ENCODE peak calls at places on chromosome 16, in six cellular contexts. One of them, this sample, is unnamed.

GRCh38 chr16:22646948-22647556 is 136.4 kb downstream of the NPIPB5 start:
- DNase-seq in AG09309: no peak
- DNase-seq in transverse colon: no peak
- DNase-seq in left lung: no peak
- DNase-seq in colonic mucosa: no peak
- DNase-seq in A673: no peak
- DNase-seq in this sample: no peak

GRCh38 chr16:1870365-1871082 is 1.4 kb downstream of the MEIOB start:
- DNase-seq in AG09309: peak
- DNase-seq in transverse colon: no peak
- DNase-seq in left lung: no peak
- DNase-seq in colonic mucosa: no peak
- DNase-seq in A673: peak
- DNase-seq in this sample: no peak

GRCh38 chr16:62638964-62639861 is 603.0 kb upstream of the CDH8 start:
- DNase-seq in AG09309: no peak
- DNase-seq in transverse colon: no peak
- DNase-seq in left lung: no peak
- DNase-seq in colonic mucosa: no peak
- DNase-seq in A673: no peak
- DNase-seq in this sample: no peak

GRCh38 chr16:50425648-50426047 is 56.9 kb upstream of the BRD7 start:
- DNase-seq in AG09309: no peak
- DNase-seq in transverse colon: no peak
- DNase-seq in left lung: no peak
- DNase-seq in colonic mucosa: no peak
- DNase-seq in A673: no peak
- DNase-seq in this sample: no peak

GRCh38 chr16:64983983-64984382 is 137.9 kb downstream of the CDH11 start:
- DNase-seq in AG09309: peak
- DNase-seq in transverse colon: no peak
- DNase-seq in left lung: no peak
- DNase-seq in colonic mucosa: peak
- DNase-seq in A673: peak
- DNase-seq in this sample: peak

GRCh38 chr16:58020628-58021521 is 4.7 kb upstream of the MMP15 start:
- DNase-seq in AG09309: no peak
- DNase-seq in transverse colon: peak
- DNase-seq in left lung: no peak
- DNase-seq in colonic mucosa: peak
- DNase-seq in A673: peak
- DNase-seq in this sample: no peak

GRCh38 chr16:2692948-2693651 is 10.8 kb downstream of the KCTD5 start:
- DNase-seq in AG09309: no peak
- DNase-seq in transverse colon: peak
- DNase-seq in left lung: no peak
- DNase-seq in colonic mucosa: no peak
- DNase-seq in A673: no peak
- DNase-seq in this sample: peak

GRCh38 chr16:49786926-49787557 is 68.9 kb downstream of the ZNF423 start:
- DNase-seq in AG09309: no peak
- DNase-seq in transverse colon: no peak
- DNase-seq in left lung: no peak
- DNase-seq in colonic mucosa: no peak
- DNase-seq in A673: no peak
- DNase-seq in this sample: no peak

GRCh38 chr16:74449470-74449869 is 28.2 kb upstream of the CLEC18B start:
- DNase-seq in AG09309: no peak
- DNase-seq in transverse colon: peak
- DNase-seq in left lung: no peak
- DNase-seq in colonic mucosa: no peak
- DNase-seq in A673: no peak
- DNase-seq in this sample: no peak

GRCh38 chr16:74450236-74450635 is 29.0 kb upstream of the CLEC18B start:
- DNase-seq in AG09309: no peak
- DNase-seq in transverse colon: no peak
- DNase-seq in left lung: no peak
- DNase-seq in colonic mucosa: no peak
- DNase-seq in A673: no peak
- DNase-seq in this sample: no peak

GRCh38 chr16:74455213-74455612 is 33.9 kb upstream of the CLEC18B start:
- DNase-seq in AG09309: no peak
- DNase-seq in transverse colon: no peak
- DNase-seq in left lung: no peak
- DNase-seq in colonic mucosa: no peak
- DNase-seq in A673: no peak
- DNase-seq in this sample: no peak

GRCh38 chr16:74450967-74451760 is 29.9 kb upstream of the CLEC18B start:
- DNase-seq in AG09309: no peak
- DNase-seq in transverse colon: no peak
- DNase-seq in left lung: no peak
- DNase-seq in colonic mucosa: no peak
- DNase-seq in A673: no peak
- DNase-seq in this sample: no peak

DNA sequence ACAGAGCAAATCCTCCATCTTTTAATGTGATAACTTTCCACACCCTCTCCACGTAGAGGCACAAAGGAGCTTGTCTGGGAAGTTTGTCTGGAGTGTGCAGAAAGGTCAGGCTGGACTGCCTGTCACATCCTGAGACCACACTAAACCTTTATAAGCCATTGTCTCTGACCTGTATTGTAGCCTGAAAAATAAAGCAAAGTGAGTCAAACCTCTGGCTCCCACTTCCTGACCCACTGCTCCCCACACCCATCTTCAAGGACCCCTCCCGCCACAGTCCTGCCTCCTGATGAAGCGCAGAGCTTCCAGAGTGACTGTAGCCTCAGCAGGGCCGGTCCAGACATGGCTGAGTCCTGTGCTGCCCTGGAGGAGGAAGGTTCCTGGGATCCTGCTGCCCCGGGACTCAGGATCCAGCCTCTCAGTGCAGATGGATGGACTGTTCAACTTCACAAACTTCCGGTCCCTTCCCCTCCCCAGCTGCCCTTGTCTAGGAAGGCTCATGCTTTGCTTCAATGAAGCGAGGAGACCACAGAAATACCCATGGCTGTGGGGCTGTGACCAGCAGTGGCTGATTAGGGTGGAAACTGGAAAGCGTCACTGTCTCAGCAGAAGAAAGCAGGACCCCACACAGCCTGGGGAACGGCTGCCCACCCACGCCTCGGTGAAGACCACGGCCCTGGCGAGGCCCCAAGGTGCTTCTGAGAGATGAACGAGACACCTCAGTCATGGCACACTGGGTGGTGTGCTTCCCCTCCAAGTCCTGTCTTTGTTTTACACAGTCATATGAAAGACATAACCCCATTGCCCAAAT is 30.9 kb upstream of the CLEC18B start:
- DNase-seq in AG09309: no peak
- DNase-seq in transverse colon: no peak
- DNase-seq in left lung: no peak
- DNase-seq in colonic mucosa: no peak
- DNase-seq in A673: no peak
- DNase-seq in this sample: no peak
- H3K4me3 ChIP-seq in AG09309: no peak
- H3K4me3 ChIP-seq in transverse colon: no peak
- H3K4me3 ChIP-seq in left lung: no peak
- H3K4me3 ChIP-seq in colonic mucosa: no peak
- H3K4me3 ChIP-seq in A673: no peak
- H3K4me3 ChIP-seq in this sample: no peak

DNA sequence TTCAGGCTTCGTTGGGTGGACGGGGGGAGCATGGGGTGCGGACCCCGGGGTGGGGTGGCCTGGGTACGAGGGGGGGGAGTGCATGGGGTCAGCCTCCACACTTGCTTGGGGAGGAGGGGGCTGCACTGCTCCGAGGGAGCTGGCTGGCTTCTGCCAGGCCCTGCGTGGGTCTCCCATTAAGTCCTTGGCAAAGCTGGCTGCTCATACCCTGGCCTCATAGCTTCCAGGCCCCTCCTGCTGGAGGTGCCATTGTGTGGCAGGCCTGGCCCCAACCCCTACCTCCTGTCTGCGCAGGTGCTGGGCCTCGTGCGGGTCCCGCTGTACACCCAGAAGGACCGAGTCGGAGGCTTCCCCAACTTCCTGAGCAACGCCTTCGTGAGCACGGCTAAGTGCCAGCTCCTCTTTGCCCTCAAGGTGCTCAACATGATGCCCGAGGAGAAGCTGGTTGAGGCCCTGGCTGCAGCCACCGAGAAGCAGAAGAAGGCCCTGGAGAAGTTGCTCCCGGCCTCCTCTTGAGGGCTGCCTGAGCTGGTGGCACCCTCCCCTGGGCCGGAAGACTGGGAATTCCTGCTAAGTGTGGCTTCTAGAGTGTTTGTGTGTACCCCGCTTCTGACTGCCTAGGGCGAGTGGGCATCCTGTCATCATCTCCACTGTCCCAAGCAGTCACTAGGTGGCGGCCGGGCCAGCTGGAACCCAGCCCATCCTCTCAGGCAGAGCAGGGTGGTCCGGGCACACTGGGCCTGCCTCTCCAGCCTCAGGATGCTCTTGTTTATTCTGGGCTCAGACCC is 1.5 kb downstream of the NUDT16L1 start:
- DNase-seq in AG09309: no peak
- DNase-seq in transverse colon: no peak
- DNase-seq in left lung: no peak
- DNase-seq in colonic mucosa: no peak
- DNase-seq in A673: no peak
- DNase-seq in this sample: no peak
- TF ChIP-seq CTCF in AG09309: peak
- TF ChIP-seq CTCF in transverse colon: no peak
- TF ChIP-seq CTCF in left lung: no peak
- TF ChIP-seq CTCF in colonic mucosa: no peak
- TF ChIP-seq CTCF in A673: no peak
- TF ChIP-seq CTCF in this sample: no peak

DNA sequence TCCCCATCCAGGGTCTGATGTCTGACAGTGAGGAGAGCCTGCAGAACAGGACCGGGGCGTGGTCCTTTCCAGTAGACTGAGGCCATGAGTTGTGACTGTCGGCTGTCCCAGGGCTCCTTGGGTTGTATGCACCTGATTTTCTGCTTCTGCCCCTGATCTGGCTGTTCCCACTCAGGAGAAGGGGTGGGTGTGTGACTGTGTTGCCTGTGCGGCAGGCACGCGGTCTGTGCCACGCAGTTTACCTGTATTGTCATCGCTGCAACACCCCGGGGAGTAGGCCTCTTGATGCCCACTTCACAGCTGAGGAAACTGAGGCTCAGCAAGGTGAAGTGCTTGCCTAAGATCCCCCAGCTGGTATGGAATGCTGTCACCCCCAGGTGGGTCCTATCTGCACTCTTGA is 1.4 kb downstream of the CRISPLD2 start:
- DNase-seq in AG09309: no peak
- DNase-seq in transverse colon: no peak
- DNase-seq in left lung: no peak
- DNase-seq in colonic mucosa: no peak
- DNase-seq in A673: no peak
- DNase-seq in this sample: no peak
- H3K4me3 ChIP-seq in AG09309: no peak
- H3K4me3 ChIP-seq in transverse colon: peak
- H3K4me3 ChIP-seq in left lung: peak
- H3K4me3 ChIP-seq in colonic mucosa: peak
- H3K4me3 ChIP-seq in A673: no peak
- H3K4me3 ChIP-seq in this sample: no peak

DNA sequence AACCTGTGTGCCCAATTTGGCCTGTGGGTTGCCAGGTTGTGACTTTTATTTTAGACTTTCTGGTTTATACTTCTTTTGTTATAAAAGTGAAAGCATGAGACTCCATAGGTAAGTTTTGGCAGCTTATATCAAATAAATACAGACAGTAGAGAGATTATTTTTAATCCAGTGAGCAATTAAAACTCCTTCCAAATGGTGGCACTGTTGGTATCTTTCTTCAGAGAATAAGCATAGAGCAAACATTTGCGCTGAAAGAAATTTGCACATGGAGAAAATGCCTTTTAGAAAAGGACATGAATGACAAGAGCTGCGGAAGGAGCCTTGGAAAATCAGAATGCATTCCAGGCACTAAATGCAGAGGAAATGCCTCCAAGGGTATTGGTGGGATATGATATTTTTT is 46.1 kb upstream of the DNAJA2 start:
- DNase-seq in AG09309: no peak
- DNase-seq in transverse colon: no peak
- DNase-seq in left lung: no peak
- DNase-seq in colonic mucosa: no peak
- DNase-seq in A673: peak
- DNase-seq in this sample: no peak
- TF ChIP-seq CTCF in AG09309: peak
- TF ChIP-seq CTCF in transverse colon: no peak
- TF ChIP-seq CTCF in left lung: no peak
- TF ChIP-seq CTCF in colonic mucosa: no peak
- TF ChIP-seq CTCF in A673: peak
- TF ChIP-seq CTCF in this sample: peak

GRCh38 chr16:27725271-27726010 is 175.5 kb downstream of the KATNIP start:
- DNase-seq in AG09309: no peak
- DNase-seq in transverse colon: no peak
- DNase-seq in left lung: no peak
- DNase-seq in colonic mucosa: no peak
- DNase-seq in A673: no peak
- DNase-seq in this sample: no peak

GRCh38 chr16:27724491-27724878 is 174.5 kb downstream of the KATNIP start:
- DNase-seq in AG09309: no peak
- DNase-seq in transverse colon: no peak
- DNase-seq in left lung: no peak
- DNase-seq in colonic mucosa: peak
- DNase-seq in A673: no peak
- DNase-seq in this sample: no peak

GRCh38 chr16:27727941-27728340 is 178.0 kb downstream of the KATNIP start:
- DNase-seq in AG09309: no peak
- DNase-seq in transverse colon: no peak
- DNase-seq in left lung: no peak
- DNase-seq in colonic mucosa: no peak
- DNase-seq in A673: no peak
- DNase-seq in this sample: no peak

GRCh38 chr16:27728691-27729090 is 178.7 kb downstream of the KATNIP start:
- DNase-seq in AG09309: no peak
- DNase-seq in transverse colon: no peak
- DNase-seq in left lung: no peak
- DNase-seq in colonic mucosa: no peak
- DNase-seq in A673: no peak
- DNase-seq in this sample: no peak

GRCh38 chr16:27726621-27727275 is 176.8 kb downstream of the KATNIP start:
- DNase-seq in AG09309: no peak
- DNase-seq in transverse colon: no peak
- DNase-seq in left lung: no peak
- DNase-seq in colonic mucosa: no peak
- DNase-seq in A673: no peak
- DNase-seq in this sample: no peak
- H3K4me3 ChIP-seq in AG09309: no peak
- H3K4me3 ChIP-seq in transverse colon: no peak
- H3K4me3 ChIP-seq in left lung: no peak
- H3K4me3 ChIP-seq in colonic mucosa: no peak
- H3K4me3 ChIP-seq in A673: no peak
- H3K4me3 ChIP-seq in this sample: no peak

GRCh38 chr16:88901718-88902337 is 35.4 kb upstream of the PABPN1L start:
- DNase-seq in AG09309: no peak
- DNase-seq in transverse colon: no peak
- DNase-seq in left lung: no peak
- DNase-seq in colonic mucosa: no peak
- DNase-seq in A673: no peak
- DNase-seq in this sample: no peak
- TF ChIP-seq CTCF in AG09309: no peak
- TF ChIP-seq CTCF in transverse colon: no peak
- TF ChIP-seq CTCF in left lung: no peak
- TF ChIP-seq CTCF in colonic mucosa: no peak
- TF ChIP-seq CTCF in A673: no peak
- TF ChIP-seq CTCF in this sample: no peak